ENCODE peak calls at places on chromosomes 5 and 9, in six cellular contexts. S is AG04450; B is mucosa of gallbladder; P is thoracic aorta; Z is amniotic stem cell; R is stimulated activated naive CD4-positive, alpha-beta T cell. Y is an unnamed sample.

GRCh38 chr5:149963722-149964121 is 3.2 kb downstream of the SLC26A2 start:
- DNase-seq in S (no peak), B (no peak), P (no peak), Z (no peak), R (no peak), Y (no peak)

GRCh38 chr5:130350131-130350530 is 445.9 kb downstream of the CHSY3 start:
- DNase-seq in S (no peak), B (no peak), P (no peak), Z (no peak), R (no peak), Y (no peak)

GRCh38 chr5:115666023-115666422 is 40.2 kb upstream of the TMED7 start:
- DNase-seq in S (no peak), B (no peak), P (no peak), Z (no peak), R (no peak), Y (no peak)

GRCh38 chr9:928363-929042 is 48.0 kb upstream of the DMRT3 start:
- DNase-seq in S (no peak), B (peak; percentile 19), P (no peak), Z (no peak), R (no peak), Y (no peak)

GRCh38 chr9:82560457-82560904 is 502.5 kb downstream of the RASEF start:
- DNase-seq in S (no peak), B (peak; percentile 11), P (no peak), Z (no peak), R (no peak), Y (peak; percentile 76)

GRCh38 chr5:176587398-176587797 is 22.6 kb downstream of the GPRIN1 start:
- DNase-seq in S (no peak), B (no peak), P (no peak), Z (no peak), R (no peak), Y (no peak)

GRCh38 chr5:150485770-150486401 is 22.0 kb upstream of the NDST1 start:
- DNase-seq in S (no peak), B (no peak), P (no peak), Z (no peak), R (no peak), Y (peak; percentile 47)

GRCh38 chr5:65125681-65126080 is 356.0 kb downstream of the ADAMTS6 start:
- DNase-seq in S (no peak), B (no peak), P (no peak), Z (no peak), R (no peak), Y (no peak)

GRCh38 chr5:125093776-125094175 is 347.3 kb upstream of the ZNF608 start:
- DNase-seq in S (no peak), B (no peak), P (no peak), Z (peak; percentile 48), R (no peak), Y (no peak)